ENCODE peak calls at places on chromosomes 7 and 10, in five cellular contexts. A, Y, W, Z and U are unnamed samples.

GRCh38 chr10:8137726-8138125 is 83.2 kb downstream of the GATA3 start:
- DNase-seq in A (no peak), Y (no peak), W (no peak), Z (no peak), U (no peak)

GRCh38 chr10:12828736-12829135 is 172.8 kb downstream of the CCDC3 start:
- DNase-seq in A (no peak), Y (no peak), Z (no peak), W (no peak), U (no peak)

GRCh38 chr7:140654661-140655060 is 14.0 kb upstream of the DENND2A start:
- DNase-seq in W (no peak), Y (peak), A (no peak), Z (no peak), U (no peak)

GRCh38 chr10:5570979-5571810 is 46.4 kb downstream of the CALML3 start:
- DNase-seq in Y (no peak), A (no peak), W (no peak), Z (no peak), U (no peak)

GRCh38 chr10:821322-821721 is 110.2 kb downstream of the LARP4B start:
- DNase-seq in Y (no peak), W (no peak), A (peak), Z (no peak), U (no peak)

GRCh38 chr7:455110-455928 is 64.3 kb downstream of the PDGFA start:
- DNase-seq in Y (no peak), W (no peak), A (no peak), Z (peak), U (no peak)

GRCh38 chr7:131052285-131052942 is 275.3 kb upstream of the MKLN1 start:
- DNase-seq in Y (no peak), A (no peak), W (no peak), Z (no peak), U (no peak)

GRCh38 chr7:142438235-142438922 is 180.5 kb upstream of the PRSS58 start:
- DNase-seq in Z (peak), Y (no peak), A (peak), W (peak), U (no peak)

GRCh38 chr10:10778959-10779358 is 238.7 kb upstream of the CELF2 start:
- DNase-seq in A (peak), Z (no peak), W (no peak), Y (no peak), U (no peak)

GRCh38 chr7:47651355-47652317 is 69.7 kb upstream of the TNS3 start:
- DNase-seq in Y (peak), A (peak), Z (no peak), W (no peak), U (peak)

GRCh38 chr7:128830231-128831177 is at the start of gene FLNC:
- DNase-seq in Z (peak), Y (peak), W (peak), A (peak), U (no peak)

GRCh38 chr10:5046410-5046809 is 42.8 kb upstream of the AKR1C2 start:
- DNase-seq in W (no peak), A (no peak), Z (no peak), Y (no peak), U (no peak)

GRCh38 chr7:28478661-28479060 is 66.3 kb downstream of the CREB5 start:
- DNase-seq in A (no peak), Z (no peak), Y (no peak), W (no peak), U (no peak)

GRCh38 chr7:149161241-149161848 is 14.1 kb downstream of the ZNF398 start:
- DNase-seq in Z (no peak), W (no peak), A (peak), Y (no peak), U (no peak)

GRCh38 chr10:17951868-17952371 is at the start of gene SLC39A12:
- DNase-seq in Z (no peak), A (peak), W (no peak), Y (no peak), U (peak)

GRCh38 chr7:103752995-103753394 is 236.5 kb downstream of the RELN start:
- DNase-seq in Y (no peak), W (no peak), Z (no peak), A (peak), U (no peak)

GRCh38 chr10:7193369-7193768 is 217.5 kb downstream of the SFMBT2 start:
- DNase-seq in W (no peak), Z (no peak), Y (no peak), A (no peak), U (no peak)

GRCh38 chr7:45591101-45591906 is 17.1 kb downstream of the ADCY1 start:
- DNase-seq in A (no peak), Y (no peak), W (no peak), Z (no peak), U (no peak)

GRCh38 chr7:96224073-96224472 is 97.8 kb downstream of the SLC25A13 start:
- DNase-seq in A (no peak), Z (no peak), Y (no peak), W (no peak), U (no peak)
- H3K4me3 ChIP-seq in A (no peak), Z (no peak), Y (no peak), W (no peak), U (no peak)

GRCh38 chr7:27143022-27143949 is at the start of gene HOXA5:
- DNase-seq in A (peak), Z (no peak), W (peak), Y (peak), U (no peak)

GRCh38 chr7:27145884-27146401 is 1.6 kb downstream of the HOXA6 start:
- DNase-seq in Z (no peak), W (no peak), A (no peak), Y (no peak), U (no peak)

GRCh38 chr7:27143950-27144798 is 693 bp upstream of the HOXA5 start:
- DNase-seq in Y (no peak), W (no peak), A (peak), Z (no peak), U (no peak)

GRCh38 chr7:27145167-27145883 is 1.8 kb upstream of the HOXA5 start:
- DNase-seq in A (peak), W (no peak), Y (no peak), Z (no peak), U (no peak)

DNA sequence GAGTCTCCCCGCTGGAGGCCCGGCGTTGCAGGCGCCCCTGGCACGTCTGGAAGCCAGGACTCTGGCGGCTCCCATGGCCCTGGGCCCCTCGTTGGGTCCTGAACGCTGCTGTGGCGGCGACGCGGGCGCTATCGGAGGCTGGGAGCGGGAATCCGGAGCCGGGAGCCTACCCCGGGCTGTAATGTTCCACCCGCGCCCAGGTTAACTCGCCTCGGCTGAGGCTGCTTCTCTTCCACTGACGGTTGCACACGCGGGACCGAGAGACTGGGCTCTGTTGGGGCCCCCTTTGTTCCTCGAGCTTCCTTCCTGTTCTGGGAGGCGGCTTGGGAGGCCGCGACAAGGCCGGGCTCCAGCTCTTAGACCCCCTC is 1.3 kb upstream of the HOXA5 start:
- DNase-seq in Y (no peak), Z (no peak), A (peak), W (no peak), U (no peak)
- H3K4me3 ChIP-seq in Y (no peak), Z (no peak), A (peak), W (no peak), U (no peak)

GRCh38 chr7:36613214-36613613 is 111.1 kb downstream of the AOAH start:
- DNase-seq in Y (no peak), A (no peak), W (no peak), Z (no peak), U (no peak)
- H3K4me3 ChIP-seq in Y (no peak), A (no peak), W (no peak), Z (no peak), U (no peak)

DNA sequence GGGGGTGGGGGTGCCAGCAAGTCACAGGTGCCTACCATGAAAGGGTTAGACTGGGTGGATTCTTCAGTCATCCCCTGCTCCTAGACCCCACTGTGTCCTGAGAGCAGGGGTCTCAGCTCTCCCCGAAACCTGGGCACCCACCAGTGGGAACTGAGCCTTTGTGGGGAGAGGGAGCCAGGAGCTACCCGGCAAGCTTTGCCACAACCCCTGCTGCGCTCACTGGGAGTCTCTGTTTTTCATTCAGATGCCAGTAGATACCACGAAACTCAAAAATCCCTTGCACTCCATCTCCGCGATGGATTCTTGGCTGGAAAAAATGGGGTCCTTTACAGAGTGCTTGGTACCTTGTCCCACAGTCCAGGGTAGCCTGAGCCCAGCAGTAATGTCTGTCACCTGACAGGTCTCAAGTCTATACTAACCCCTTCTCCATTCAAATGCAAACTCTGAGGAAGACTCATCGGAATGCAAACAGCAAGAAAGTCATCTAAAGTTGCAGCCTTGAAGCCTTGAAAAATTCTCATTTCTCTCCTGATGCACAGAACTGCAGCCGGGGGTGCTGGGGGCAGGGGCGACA is 48.9 kb upstream of the ENO4 start:
- DNase-seq in W (no peak), Y (no peak), A (no peak), Z (no peak), U (no peak)
- H3K4me3 ChIP-seq in W (no peak), Y (no peak), A (no peak), Z (no peak), U (no peak)

GRCh38 chr7:35695628-35695888 is 623 bp upstream of the HERPUD2 start:
- DNase-seq in Y (no peak), Z (no peak), A (peak), W (no peak), U (no peak)

GRCh38 chr7:35694161-35694783 is 663 bp downstream of the HERPUD2 start:
- DNase-seq in A (peak), W (no peak), Y (peak), Z (peak), U (no peak)

GRCh38 chr7:35697414-35698175 is 2.7 kb upstream of the HERPUD2 start:
- DNase-seq in Z (no peak), Y (no peak), W (no peak), A (peak), U (peak)

GRCh38 chr7:35694784-35695627 is at the start of gene HERPUD2:
- DNase-seq in Y (peak), Z (peak), A (peak), W (peak), U (peak)

DNA sequence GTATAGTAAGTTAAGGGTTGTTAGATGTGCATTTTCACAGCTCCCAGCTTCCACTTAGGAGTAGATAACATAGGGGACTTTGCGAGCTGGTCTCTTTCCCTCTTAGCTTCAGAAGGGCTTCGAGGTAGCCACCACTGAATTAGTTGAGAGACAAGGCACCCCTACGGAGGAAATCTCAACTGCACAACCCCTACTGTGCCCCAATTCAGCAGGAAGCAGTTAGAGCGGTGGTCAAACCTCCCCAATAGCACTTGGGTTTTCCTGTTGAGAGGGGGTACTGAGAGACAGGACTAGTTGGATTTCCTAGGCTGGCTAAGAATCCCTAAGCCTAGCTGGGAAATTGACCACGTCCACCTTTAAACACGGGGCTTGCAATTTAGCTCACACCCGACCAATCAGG is 1.1 kb upstream of the HERPUD2 start:
- DNase-seq in A (no peak), Z (no peak), Y (no peak), W (no peak), U (no peak)
- H3K4me3 ChIP-seq in A (peak), Z (peak), Y (peak), W (peak), U (peak)

DNA sequence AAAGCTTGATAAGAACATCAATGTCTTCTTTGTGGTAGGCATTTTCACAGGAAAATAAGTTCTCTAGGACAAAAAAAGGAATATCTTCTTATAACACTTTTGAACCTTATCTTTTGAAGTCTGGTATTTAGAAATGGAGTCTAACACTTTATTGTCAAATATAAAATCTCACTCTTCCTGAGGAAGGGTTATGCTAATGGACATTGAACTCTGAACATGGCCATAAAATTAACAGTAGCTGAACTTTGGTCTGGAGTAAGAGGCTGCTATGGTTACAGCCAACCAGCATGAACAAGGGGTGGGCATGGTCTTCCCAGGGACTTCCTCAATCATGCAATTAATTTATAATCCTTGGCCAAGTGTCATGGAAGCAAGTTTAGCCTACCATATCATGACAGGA is at the start of gene CLRN3:
- DNase-seq in Z (no peak), A (no peak), Y (no peak), W (no peak), U (no peak)
- H3K4me3 ChIP-seq in Z (no peak), A (no peak), Y (no peak), W (no peak), U (no peak)

GRCh38 chr10:102758226-102758932 is 14.6 kb downstream of the WBP1L start:
- DNase-seq in W (no peak), A (no peak), Z (no peak), Y (no peak), U (no peak)

GRCh38 chr10:102757323-102757722 is 13.6 kb downstream of the WBP1L start:
- DNase-seq in W (no peak), Y (no peak), A (no peak), Z (no peak), U (no peak)

GRCh38 chr10:102752266-102752930 is 8.7 kb downstream of the WBP1L start:
- DNase-seq in Y (peak), W (no peak), Z (no peak), A (peak), U (no peak)

GRCh38 chr10:102752934-102753664 is 9.4 kb downstream of the WBP1L start:
- DNase-seq in Y (peak), A (peak), W (peak), Z (peak), U (peak)

GRCh38 chr10:102753724-102754123 is 10.0 kb downstream of the WBP1L start:
- DNase-seq in W (no peak), A (no peak), Z (no peak), Y (no peak), U (no peak)
- H3K4me3 ChIP-seq in W (no peak), A (no peak), Z (no peak), Y (no peak), U (no peak)

DNA sequence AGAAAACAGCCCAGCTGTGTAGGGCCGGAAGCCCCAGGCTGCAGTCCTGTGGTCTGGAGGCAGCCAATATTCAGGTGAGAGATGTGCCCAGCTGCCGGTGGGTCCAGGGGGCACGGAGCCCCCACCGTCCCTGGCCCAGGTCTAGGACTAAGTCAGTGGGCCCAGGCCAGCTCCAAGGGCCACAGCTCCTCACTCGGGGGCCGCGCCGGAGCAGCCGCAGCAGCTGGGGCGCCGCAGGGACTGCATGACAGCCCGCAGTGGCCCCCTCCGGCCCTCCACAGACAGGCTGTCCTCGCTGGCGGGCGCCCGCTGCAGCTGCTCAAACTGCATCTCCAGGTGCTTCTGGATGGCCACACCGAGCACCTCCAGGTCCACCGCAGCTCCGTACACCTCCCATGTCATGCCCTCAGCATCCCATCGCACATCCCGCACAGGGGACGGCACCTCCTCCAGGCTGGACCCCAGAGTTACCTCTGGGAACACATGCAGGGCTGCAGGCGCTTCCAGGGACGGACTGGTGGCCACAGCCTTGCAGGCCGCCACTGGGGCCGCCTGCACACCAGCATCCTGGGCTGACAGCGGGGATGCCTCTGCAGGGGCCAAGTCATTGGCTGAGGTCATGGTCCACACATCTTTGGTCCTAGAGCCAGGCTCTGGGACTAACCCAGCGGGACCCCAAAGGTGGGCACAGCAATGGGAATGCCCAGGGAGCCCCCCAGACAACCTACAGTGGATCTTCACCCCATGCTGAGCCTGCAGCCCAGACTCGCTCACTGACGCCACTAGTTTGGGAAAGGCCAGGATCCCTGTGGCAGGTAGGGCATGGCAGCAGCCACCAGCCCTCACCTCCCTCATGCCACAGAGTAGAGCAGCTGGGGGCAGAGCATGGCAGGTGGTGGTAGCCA is 7.0 kb downstream of the GPRIN2 start:
- DNase-seq in W (no peak), A (no peak), Y (peak), Z (peak), U (no peak)
- H3K4me3 ChIP-seq in W (no peak), A (no peak), Y (no peak), Z (no peak), U (no peak)